ENCODE peak calls at places on chromosomes 12 and 14, in nine cellular contexts. X, P, G, Y, E, N, S, H and O are unnamed samples.

GRCh38 chr12:12784911-12785814 is at the start of gene APOLD1:
- DNase-seq in X (peak), P (no peak), G (no peak), Y (no peak), E (peak), N (no peak), S (peak), H (peak), O (no peak)

GRCh38 chr14:24271834-24272263 is 452 bp upstream of the RABGGTA start:
- DNase-seq in X (no peak), P (no peak), G (no peak), Y (no peak), E (no peak), N (no peak), S (no peak), H (no peak), O (no peak)

GRCh38 chr14:74616507-74616906 is 4.5 kb upstream of the LTBP2 start:
- DNase-seq in X (no peak), P (no peak), G (no peak), Y (peak), E (peak), N (peak), S (peak), H (no peak), O (peak)

GRCh38 chr12:53806689-53807088 is 54.9 kb upstream of the CISTR start:
- DNase-seq in X (no peak), P (no peak), G (no peak), Y (peak), E (peak), N (peak), S (peak), H (no peak), O (peak)

GRCh38 chr12:58425481-58426392 is 484.4 kb downstream of the ATP23 start:
- DNase-seq in X (no peak), P (no peak), G (no peak), Y (peak), E (peak), N (peak), S (peak), H (no peak), O (peak)

GRCh38 chr14:81435578-81436295 is 35.6 kb upstream of the STON2 start:
- DNase-seq in X (peak), P (peak), G (peak), Y (peak), E (peak), N (peak), S (peak), H (peak), O (no peak)

GRCh38 chr12:2300168-2300567 is 247.4 kb downstream of the CACNA1C start:
- DNase-seq in X (no peak), P (no peak), G (no peak), Y (no peak), E (no peak), N (no peak), S (no peak), H (no peak), O (no peak)

GRCh38 chr12:62347922-62348650 is 87.9 kb downstream of the USP15 start:
- DNase-seq in X (no peak), P (no peak), G (no peak), Y (peak), E (peak), N (peak), S (no peak), H (no peak), O (peak)

GRCh38 chr12:14256139-14256538 is 109.3 kb upstream of the ATF7IP start:
- DNase-seq in X (no peak), P (peak), G (no peak), Y (peak), E (peak), N (peak), S (peak), H (no peak), O (peak)

GRCh38 chr14:99436247-99437180 is 44.1 kb downstream of the SETD3 start:
- DNase-seq in X (no peak), P (no peak), G (no peak), Y (peak), E (peak), N (no peak), S (no peak), H (no peak), O (peak)

GRCh38 chr14:99437706-99438105 is 43.0 kb downstream of the SETD3 start:
- DNase-seq in X (no peak), P (no peak), G (no peak), Y (no peak), E (no peak), N (no peak), S (no peak), H (no peak), O (no peak)

GRCh38 chr14:99441157-99441870 is 39.3 kb downstream of the SETD3 start:
- DNase-seq in X (no peak), P (no peak), G (no peak), Y (no peak), E (no peak), N (no peak), S (peak), H (no peak), O (no peak)

GRCh38 chr14:99441918-99442317 is 38.7 kb downstream of the SETD3 start:
- DNase-seq in X (no peak), P (no peak), G (no peak), Y (no peak), E (no peak), N (no peak), S (no peak), H (no peak), O (no peak)

GRCh38 chr14:99440278-99440677 is 40.4 kb downstream of the SETD3 start:
- DNase-seq in X (no peak), P (no peak), G (no peak), Y (no peak), E (no peak), N (no peak), S (no peak), H (no peak), O (no peak)
- TF ChIP-seq CTCF in X (no peak), P (no peak), G (no peak), Y (no peak), E (no peak), N (no peak), S (no peak), H (no peak), O (no peak)

GRCh38 chr12:49345840-49346658 is 639 bp upstream of the DNAJC22 start:
- DNase-seq in X (no peak), P (no peak), G (no peak), Y (no peak), E (no peak), N (no peak), S (no peak), H (no peak), O (no peak)
- TF ChIP-seq CTCF in X (no peak), P (no peak), G (no peak), Y (no peak), E (no peak), N (no peak), S (no peak), H (no peak), O (no peak)

GRCh38 chr14:47039336-47039735 is 387.8 kb upstream of the RPL10L start:
- DNase-seq in X (no peak), P (no peak), G (no peak), Y (no peak), E (no peak), N (no peak), S (no peak), H (no peak), O (no peak)

GRCh38 chr14:47040490-47040889 is 388.9 kb upstream of the RPL10L start:
- DNase-seq in X (no peak), P (no peak), G (no peak), Y (peak), E (no peak), N (no peak), S (no peak), H (no peak), O (no peak)

GRCh38 chr14:47044841-47045240 is 393.3 kb upstream of the RPL10L start:
- DNase-seq in X (no peak), P (no peak), G (no peak), Y (peak), E (peak), N (no peak), S (no peak), H (no peak), O (no peak)
- TF ChIP-seq CTCF in X (no peak), P (no peak), G (no peak), Y (no peak), E (no peak), N (no peak), S (no peak), H (no peak), O (no peak)

GRCh38 chr12:95942106-95942531 is 295 bp downstream of the CCDC38 start:
- DNase-seq in X (no peak), P (no peak), G (no peak), Y (peak), E (peak), N (no peak), S (no peak), H (no peak), O (no peak)
- TF ChIP-seq CTCF in X (no peak), P (no peak), G (no peak), Y (no peak), E (no peak), N (no peak), S (no peak), H (no peak), O (no peak)

GRCh38 chr14:75650253-75651058 is 10.2 kb downstream of the ERG28 start:
- DNase-seq in X (no peak), P (no peak), G (peak), Y (no peak), E (no peak), N (no peak), S (no peak), H (no peak), O (no peak)

GRCh38 chr14:75657331-75657730 is 3.3 kb downstream of the ERG28 start:
- DNase-seq in X (no peak), P (no peak), G (no peak), Y (no peak), E (no peak), N (no peak), S (no peak), H (no peak), O (no peak)

GRCh38 chr14:75655235-75655634 is 5.4 kb downstream of the ERG28 start:
- DNase-seq in X (no peak), P (no peak), G (no peak), Y (no peak), E (no peak), N (no peak), S (no peak), H (no peak), O (no peak)

GRCh38 chr14:75653563-75653962 is 7.1 kb downstream of the ERG28 start:
- DNase-seq in X (no peak), P (no peak), G (no peak), Y (no peak), E (no peak), N (no peak), S (no peak), H (no peak), O (no peak)

DNA sequence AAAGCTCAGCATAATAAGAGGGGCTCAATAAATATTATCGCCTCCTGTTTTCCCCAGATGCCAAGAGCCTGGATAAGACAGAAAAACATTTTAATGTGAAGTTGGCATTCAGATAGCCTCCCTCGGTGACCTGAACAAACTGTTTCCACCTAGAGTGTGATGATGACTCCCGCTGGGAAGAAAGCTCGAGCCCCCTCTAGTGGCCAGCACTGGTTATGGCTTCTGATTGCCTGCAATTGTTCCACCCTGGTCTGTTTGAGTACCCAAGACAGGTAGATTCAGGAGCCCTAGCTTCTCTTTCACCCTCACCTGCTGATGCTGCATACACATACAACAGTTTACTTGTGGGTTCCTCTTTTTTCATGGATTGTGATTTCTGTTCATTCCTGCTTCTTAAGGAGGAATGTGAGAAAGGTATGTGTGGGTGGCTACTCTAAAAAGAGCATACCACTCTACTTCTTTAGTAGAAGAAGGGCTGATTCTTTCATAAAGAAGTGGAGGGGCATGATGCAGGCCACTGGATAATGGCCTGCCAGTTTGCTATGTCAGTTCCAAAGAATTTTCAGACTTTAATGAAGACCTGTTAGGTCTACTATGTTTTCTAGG is 6.4 kb downstream of the ERG28 start:
- DNase-seq in X (peak), P (peak), G (peak), Y (peak), E (peak), N (peak), S (peak), H (peak), O (peak)
- TF ChIP-seq CTCF in X (peak), P (peak), G (peak), Y (peak), E (peak), N (peak), S (peak), H (peak), O (peak)

GRCh38 chr12:47841506-47841905 is 21.8 kb upstream of the HDAC7 start:
- DNase-seq in X (no peak), P (no peak), G (no peak), Y (no peak), E (no peak), N (peak), S (peak), H (no peak), O (no peak)
- TF ChIP-seq CTCF in X (no peak), P (no peak), G (no peak), Y (no peak), E (no peak), N (no peak), S (no peak), H (no peak), O (no peak)

GRCh38 chr12:6949063-6949594 is 2.0 kb upstream of the PTPN6 start:
- DNase-seq in X (peak), P (no peak), G (peak), Y (no peak), E (no peak), N (no peak), S (no peak), H (no peak), O (no peak)
- TF ChIP-seq CTCF in X (no peak), P (no peak), G (peak), Y (no peak), E (no peak), N (no peak), S (no peak), H (no peak), O (peak)

DNA sequence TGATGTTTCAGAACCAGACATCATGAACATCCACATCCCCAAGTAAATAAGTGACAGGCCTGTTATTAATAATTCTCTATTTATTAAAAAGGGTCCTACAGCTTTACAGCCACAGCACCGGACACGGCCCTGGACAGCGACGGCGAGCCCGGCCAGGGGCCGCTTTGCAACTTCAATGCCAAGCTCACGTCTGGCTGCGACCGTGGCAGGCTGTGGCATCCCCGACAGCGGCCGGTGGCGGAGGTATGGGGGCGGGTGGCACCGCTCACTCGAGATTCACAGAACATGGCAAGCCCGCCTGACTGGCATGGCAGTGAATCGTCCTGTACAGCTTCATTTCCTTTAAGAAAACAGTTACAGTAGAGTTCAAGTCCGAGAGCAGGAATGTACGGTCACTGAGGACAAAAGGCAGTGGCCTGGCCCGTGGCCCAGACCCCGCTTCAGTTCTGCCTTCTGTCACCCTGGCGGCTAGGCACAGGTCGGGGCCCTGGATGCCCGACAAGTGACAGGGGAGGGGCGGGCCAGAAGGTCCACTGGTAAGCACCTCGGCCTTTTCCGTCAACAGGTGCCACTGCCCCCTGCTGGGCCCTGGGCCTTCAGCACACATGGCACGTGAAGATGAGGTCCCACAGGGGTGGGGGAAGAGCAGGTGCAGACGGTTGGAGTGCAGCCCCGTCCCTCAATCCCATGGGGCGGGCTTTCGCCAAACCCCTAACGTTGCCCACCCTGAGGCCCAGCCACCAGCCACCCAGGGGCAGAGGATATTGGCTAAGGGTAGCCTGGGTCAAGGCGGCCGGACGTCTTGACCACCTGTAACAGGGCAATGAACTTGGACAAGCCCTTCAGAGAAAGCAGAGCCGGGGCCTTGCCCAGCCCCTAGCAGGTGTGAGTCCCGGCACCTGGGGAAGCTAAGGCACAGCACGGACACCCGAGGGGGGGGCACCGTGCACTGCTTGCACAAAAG is 30.3 kb downstream of the HIP1R start:
- DNase-seq in X (peak), P (peak), G (no peak), Y (no peak), E (no peak), N (no peak), S (no peak), H (no peak), O (no peak)
- TF ChIP-seq CTCF in X (peak), P (no peak), G (no peak), Y (peak), E (peak), N (peak), S (peak), H (peak), O (peak)